ENCODE peak calls at places on chromosomes 16 and 17, in four cellular contexts. One of them, this sample, is unnamed.

GRCh38 chr17:41785091-41785875 is 1.2 kb downstream of the JUP start:
- DNase-seq in GM12878: no peak
- DNase-seq in HepG2: no peak
- DNase-seq in K562: peak; percentile 45
- DNase-seq in this sample: no peak

GRCh38 chr17:68036304-68037147 is 991 bp downstream of the KPNA2 start:
- DNase-seq in GM12878: no peak
- DNase-seq in HepG2: no peak
- DNase-seq in K562: no peak
- DNase-seq in this sample: no peak

GRCh38 chr17:59365383-59365981 is 34.0 kb downstream of the YPEL2 start:
- DNase-seq in GM12878: no peak
- DNase-seq in HepG2: peak; percentile 52
- DNase-seq in K562: peak; percentile 76
- DNase-seq in this sample: no peak

GRCh38 chr17:40452074-40452787 is 9.0 kb downstream of the IGFBP4 start:
- DNase-seq in GM12878: no peak
- DNase-seq in HepG2: no peak
- DNase-seq in K562: no peak
- DNase-seq in this sample: no peak

GRCh38 chr16:27405546-27406451 is 3.8 kb downstream of the IL21R start:
- DNase-seq in GM12878: no peak
- DNase-seq in HepG2: no peak
- DNase-seq in K562: no peak
- DNase-seq in this sample: no peak

GRCh38 chr17:58156839-58157803 is 8.9 kb downstream of the OR4D1 start:
- DNase-seq in GM12878: no peak
- DNase-seq in HepG2: no peak
- DNase-seq in K562: peak; percentile 33
- DNase-seq in this sample: peak; percentile 66

GRCh38 chr16:30985401-30986128 is 558 bp downstream of the HSD3B7 start:
- DNase-seq in GM12878: no peak
- DNase-seq in HepG2: peak; percentile 86
- DNase-seq in K562: peak; percentile 63
- DNase-seq in this sample: no peak

GRCh38 chr17:66548158-66548557 is 245.7 kb downstream of the PRKCA start:
- DNase-seq in GM12878: no peak
- DNase-seq in HepG2: peak; percentile 23
- DNase-seq in K562: no peak
- DNase-seq in this sample: no peak

GRCh38 chr17:44119062-44119461 is 4.4 kb downstream of the HDAC5 start:
- DNase-seq in GM12878: no peak
- DNase-seq in HepG2: no peak
- DNase-seq in K562: no peak
- DNase-seq in this sample: no peak

GRCh38 chr16:278863-279366 is 1.5 kb upstream of the ARHGDIG start:
- DNase-seq in GM12878: peak; percentile 8
- DNase-seq in HepG2: peak; percentile 12
- DNase-seq in K562: no peak
- DNase-seq in this sample: no peak

GRCh38 chr17:30005709-30006320 is 64.4 kb downstream of the EFCAB5 start:
- DNase-seq in GM12878: no peak
- DNase-seq in HepG2: peak; percentile 5
- DNase-seq in K562: no peak
- DNase-seq in this sample: no peak

GRCh38 chr17:57356153-57356721 is 99.9 kb downstream of the MSI2 start:
- DNase-seq in GM12878: no peak
- DNase-seq in HepG2: no peak
- DNase-seq in K562: no peak
- DNase-seq in this sample: no peak

GRCh38 chr17:72764632-72765041 is 327.9 kb downstream of the SLC39A11 start:
- DNase-seq in GM12878: no peak
- DNase-seq in HepG2: no peak
- DNase-seq in K562: no peak
- DNase-seq in this sample: no peak

GRCh38 chr17:72120878-72121163 is at the start of gene SOX9:
- DNase-seq in GM12878: peak; percentile 73
- DNase-seq in HepG2: peak; percentile 98
- DNase-seq in K562: no peak
- DNase-seq in this sample: peak; percentile 93

GRCh38 chr17:29840884-29841283 is 89.1 kb downstream of the SSH2 start:
- DNase-seq in GM12878: no peak
- DNase-seq in HepG2: no peak
- DNase-seq in K562: no peak
- DNase-seq in this sample: no peak

GRCh38 chr17:8843344-8843743 is 24.1 kb downstream of the PIK3R6 start:
- DNase-seq in GM12878: no peak
- DNase-seq in HepG2: no peak
- DNase-seq in K562: no peak
- DNase-seq in this sample: no peak

GRCh38 chr17:50186661-50187402 is 14.6 kb downstream of the COL1A1 start:
- DNase-seq in GM12878: no peak
- DNase-seq in HepG2: no peak
- DNase-seq in K562: no peak
- DNase-seq in this sample: no peak

GRCh38 chr16:84514874-84515835 is 10.7 kb upstream of the MEAK7 start:
- DNase-seq in GM12878: peak; percentile 96
- DNase-seq in HepG2: peak; percentile 85
- DNase-seq in K562: no peak
- DNase-seq in this sample: no peak

DNA sequence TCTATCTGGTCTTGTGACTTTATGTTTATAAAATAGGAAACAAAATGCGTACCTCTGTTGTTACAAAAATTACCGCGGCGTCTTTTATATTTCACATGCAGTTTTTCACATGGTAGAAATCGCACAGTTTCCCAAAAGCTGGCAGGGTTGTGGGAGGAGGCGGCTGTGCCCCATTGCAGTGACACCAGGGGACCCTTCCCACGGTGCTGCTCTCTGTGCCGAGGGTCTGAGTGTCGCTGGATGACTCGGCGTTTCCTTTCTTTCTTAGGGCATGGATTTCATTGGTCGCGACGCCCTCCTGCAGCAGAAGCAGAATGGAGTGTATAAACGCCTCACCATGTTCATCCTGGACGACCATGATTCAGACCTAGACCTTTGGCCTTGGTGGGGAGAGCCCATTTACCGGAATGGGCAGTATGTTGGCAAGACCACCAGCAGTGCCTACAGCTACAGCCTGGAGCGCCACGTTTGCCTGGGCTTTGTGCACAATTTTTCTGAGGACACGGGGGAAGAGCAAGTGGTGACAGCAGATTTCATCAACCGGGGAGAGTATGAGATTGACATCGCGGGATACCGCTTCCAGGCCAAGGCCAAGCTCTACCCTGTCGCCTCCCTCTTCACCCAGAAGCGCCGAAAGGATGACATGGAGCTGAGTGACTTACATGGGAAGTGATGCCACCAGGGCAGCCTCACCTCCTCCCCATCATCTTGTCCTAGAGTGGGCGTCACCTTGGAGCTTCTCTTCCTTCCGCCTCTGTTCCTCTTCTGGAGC is 17.2 kb upstream of the CLEC18C start:
- DNase-seq in GM12878: no peak
- DNase-seq in HepG2: no peak
- DNase-seq in K562: peak; percentile 25
- DNase-seq in this sample: no peak
- TF ChIP-seq FOXK2 in GM12878: no peak
- TF ChIP-seq FOXK2 in HepG2: no peak
- TF ChIP-seq FOXK2 in K562: no peak
- TF ChIP-seq FOXK2 in this sample: no peak

GRCh38 chr17:35117984-35118383 is 1.7 kb downstream of the RAD51D start:
- DNase-seq in GM12878: peak; percentile 45
- DNase-seq in HepG2: peak; percentile 19
- DNase-seq in K562: no peak
- DNase-seq in this sample: no peak
- TF ChIP-seq FOXK2 in GM12878: no peak
- TF ChIP-seq FOXK2 in HepG2: no peak
- TF ChIP-seq FOXK2 in K562: no peak
- TF ChIP-seq FOXK2 in this sample: no peak

GRCh38 chr17:32323784-32324590 is 18.0 kb downstream of the C17orf75 start:
- DNase-seq in GM12878: no peak
- DNase-seq in HepG2: no peak
- DNase-seq in K562: no peak
- DNase-seq in this sample: no peak
- TF ChIP-seq FOXK2 in GM12878: no peak
- TF ChIP-seq FOXK2 in HepG2: no peak
- TF ChIP-seq FOXK2 in K562: no peak
- TF ChIP-seq FOXK2 in this sample: no peak

DNA sequence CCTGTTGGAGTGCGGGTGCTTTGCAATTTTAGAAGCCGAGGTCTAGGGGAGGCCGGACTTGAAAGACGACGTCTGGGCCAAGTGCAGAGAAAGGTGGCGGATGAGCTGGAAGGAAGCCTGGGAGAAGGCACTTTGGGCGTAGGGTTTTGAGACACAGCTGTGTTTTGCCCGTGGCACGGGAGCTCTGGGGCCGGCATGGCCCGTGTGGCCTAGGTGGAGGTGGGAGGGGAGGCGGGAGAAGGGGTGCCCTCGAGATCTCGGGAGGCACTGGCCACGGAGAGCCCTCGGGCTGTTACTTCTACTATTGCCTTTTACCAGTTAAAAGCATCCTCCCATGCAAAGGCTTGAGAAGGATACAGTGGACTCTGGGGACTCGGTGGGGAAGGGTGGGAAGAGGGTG is 161.9 kb downstream of the FOXL1 start:
- DNase-seq in GM12878: no peak
- DNase-seq in HepG2: no peak
- DNase-seq in K562: no peak
- DNase-seq in this sample: no peak
- TF ChIP-seq FOXK2 in GM12878: no peak
- TF ChIP-seq FOXK2 in HepG2: no peak
- TF ChIP-seq FOXK2 in K562: no peak
- TF ChIP-seq FOXK2 in this sample: no peak

GRCh38 chr16:2858245-2859025 is 465 bp upstream of the PRSS22 start:
- DNase-seq in GM12878: no peak
- DNase-seq in HepG2: no peak
- DNase-seq in K562: no peak
- DNase-seq in this sample: peak; percentile 5

GRCh38 chr16:2855536-2855935 is 2.4 kb downstream of the PRSS22 start:
- DNase-seq in GM12878: no peak
- DNase-seq in HepG2: no peak
- DNase-seq in K562: peak; percentile 4
- DNase-seq in this sample: no peak

GRCh38 chr16:2856686-2857450 is 1.1 kb downstream of the PRSS22 start:
- DNase-seq in GM12878: no peak
- DNase-seq in HepG2: no peak
- DNase-seq in K562: no peak
- DNase-seq in this sample: no peak

GRCh38 chr16:2856061-2856670 is 1.8 kb downstream of the PRSS22 start:
- DNase-seq in GM12878: no peak
- DNase-seq in HepG2: no peak
- DNase-seq in K562: peak; percentile 85
- DNase-seq in this sample: peak; percentile 68

GRCh38 chr16:2857451-2858244 is at the start of gene PRSS22:
- DNase-seq in GM12878: no peak
- DNase-seq in HepG2: no peak
- DNase-seq in K562: peak; percentile 11
- DNase-seq in this sample: peak; percentile 7
- TF ChIP-seq FOXK2 in GM12878: no peak
- TF ChIP-seq FOXK2 in HepG2: no peak
- TF ChIP-seq FOXK2 in K562: no peak
- TF ChIP-seq FOXK2 in this sample: no peak

DNA sequence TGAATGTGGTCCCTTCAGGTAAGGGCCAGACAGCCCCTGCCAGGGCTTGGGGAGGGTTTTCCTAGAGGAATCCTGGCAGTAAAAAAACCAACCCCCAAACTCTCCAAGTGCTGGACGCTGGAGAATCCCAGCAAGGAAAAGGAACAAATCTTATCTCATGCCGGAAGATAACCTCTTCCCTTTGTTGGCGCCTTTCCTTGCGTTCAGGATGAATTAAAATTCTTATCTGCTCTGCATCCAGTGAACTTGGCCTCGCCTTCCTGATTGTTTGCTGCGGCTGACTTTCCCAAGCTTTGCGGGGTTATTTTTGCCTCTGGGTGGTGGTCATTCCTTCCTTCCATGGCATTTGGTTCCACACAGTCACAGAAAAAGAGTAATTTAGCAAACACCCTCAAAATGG is 77.6 kb downstream of the MRC2 start:
- DNase-seq in GM12878: no peak
- DNase-seq in HepG2: no peak
- DNase-seq in K562: no peak
- DNase-seq in this sample: no peak
- TF ChIP-seq FOXK2 in GM12878: no peak
- TF ChIP-seq FOXK2 in HepG2: no peak
- TF ChIP-seq FOXK2 in K562: no peak
- TF ChIP-seq FOXK2 in this sample: no peak

This sample was measured in HEK293T.